ENCODE peak calls at places on chromosomes 3 and 15, in nine cellular contexts. Z is heart right ventricle; C is naive thymus-derived CD4-positive, alpha-beta T cell; L is gastrocnemius medialis; R is AG10803; A is astrocyte of the spinal cord; K is colonic mucosa; S is tibial artery; E is PC-9. P is an unnamed sample.

GRCh38 chr15:70126382-70126781 is 28.7 kb upstream of the TLE3 start:
- DNase-seq in L (no peak), C (no peak), E (no peak), A (no peak), Z (no peak), K (no peak), R (no peak), S (no peak), P (no peak)

GRCh38 chr3:188890572-188891270 is 281.1 kb upstream of the TPRG1 start:
- DNase-seq in E (no peak), R (peak; percentile 69), C (no peak), A (peak; percentile 79), L (no peak), Z (no peak), S (no peak), K (no peak), P (peak; percentile 43)

GRCh38 chr3:112640333-112640863 is 545 bp downstream of the CCDC80 start:
- DNase-seq in C (no peak), E (peak; percentile 89), L (no peak), S (no peak), R (peak; percentile 93), Z (no peak), A (peak; percentile 81), K (no peak), P (peak; percentile 86)

GRCh38 chr3:186427627-186428026 is 65.6 kb upstream of the DGKG start:
- DNase-seq in S (no peak), A (peak; percentile 30), E (no peak), C (no peak), R (no peak), L (no peak), Z (peak; percentile 50), K (no peak), P (no peak)

GRCh38 chr15:27679203-27679602 is 419.9 kb downstream of the OCA2 start:
- DNase-seq in C (no peak), E (no peak), K (no peak), L (no peak), S (no peak), A (no peak), R (no peak), Z (no peak), P (no peak)

GRCh38 chr3:55824406-55824805 is 337.3 kb upstream of the WNT5A start:
- DNase-seq in K (no peak), R (no peak), Z (no peak), A (no peak), C (no peak), E (no peak), S (no peak), L (no peak), P (no peak)

GRCh38 chr3:62665627-62666433 is 209.4 kb downstream of the CADPS start:
- DNase-seq in K (peak; percentile 82), Z (peak; percentile 64), E (no peak), S (peak; percentile 71), R (peak; percentile 54), A (peak; percentile 62), C (no peak), L (peak; percentile 36), P (peak; percentile 32)

GRCh38 chr3:133367956-133368355 is 31.9 kb upstream of the BFSP2 start:
- DNase-seq in C (no peak), A (no peak), S (no peak), E (no peak), L (no peak), K (no peak), R (no peak), Z (no peak), P (no peak)

GRCh38 chr3:178982138-178982537 is 89.5 kb downstream of the ZMAT3 start:
- DNase-seq in R (no peak), E (no peak), K (no peak), S (no peak), L (no peak), A (peak; percentile 25), C (no peak), Z (no peak), P (peak; percentile 37)

GRCh38 chr15:57667171-57667924 is 39.2 kb upstream of the POLR2M start:
- DNase-seq in R (peak; percentile 81), C (no peak), S (no peak), K (peak; percentile 44), A (peak; percentile 70), Z (no peak), E (no peak), L (no peak), P (peak; percentile 79)

GRCh38 chr3:128167973-128168674 is 14.8 kb downstream of the EEFSEC start:
- DNase-seq in R (peak; percentile 18), L (peak; percentile 24), S (no peak), C (no peak), K (no peak), A (peak; percentile 18), Z (peak; percentile 32), E (no peak), P (no peak)

GRCh38 chr3:110755345-110755744 is 316.3 kb upstream of the NECTIN3 start:
- DNase-seq in S (no peak), A (no peak), C (no peak), Z (no peak), L (no peak), K (no peak), E (no peak), R (no peak), P (no peak)
- H3K4me3 ChIP-seq in S (no peak overlapping the region), A (no peak overlapping the region), C (no peak overlapping the region), Z (no peak overlapping the region), L (no peak overlapping the region), K (no peak overlapping the region), E (no peak overlapping the region), R (no peak overlapping the region), P (no peak overlapping the region)

GRCh38 chr15:74201656-74202420 is 749 bp downstream of the STRA6 start:
- DNase-seq in Z (no peak), L (no peak), A (peak; percentile 94), C (no peak), K (no peak), R (no peak), S (no peak), E (peak; percentile 76), P (peak; percentile 56)
- H3K4me3 ChIP-seq in Z (no peak overlapping the region), L (no peak overlapping the region), A (peak overlapping the region; percentile 33), C (no peak overlapping the region), K (no peak overlapping the region), R (no peak overlapping the region), S (no peak overlapping the region), E (peak overlapping the region; percentile 73), P (no peak overlapping the region)

GRCh38 chr3:156551746-156552145 is 3.2 kb downstream of the SSR3 start:
- DNase-seq in C (no peak), L (no peak), K (no peak), R (peak; percentile 91), S (no peak), A (peak; percentile 77), E (peak; percentile 42), Z (no peak), P (peak; percentile 83)

GRCh38 chr3:156548041-156548687 is 6.8 kb downstream of the SSR3 start:
- DNase-seq in Z (no peak), A (no peak), K (no peak), S (no peak), C (no peak), E (peak; percentile 19), L (no peak), R (peak; percentile 44), P (peak; percentile 25)

GRCh38 chr3:156551261-156551660 is 3.7 kb downstream of the SSR3 start:
- DNase-seq in R (peak; percentile 73), E (no peak), C (no peak), Z (no peak), S (no peak), A (peak; percentile 39), K (no peak), L (no peak), P (peak; percentile 53)

GRCh38 chr3:156543043-156543555 is 11.8 kb downstream of the SSR3 start:
- DNase-seq in R (no peak), E (peak; percentile 18), Z (no peak), S (no peak), A (no peak), C (no peak), L (no peak), K (no peak), P (no peak)

DNA sequence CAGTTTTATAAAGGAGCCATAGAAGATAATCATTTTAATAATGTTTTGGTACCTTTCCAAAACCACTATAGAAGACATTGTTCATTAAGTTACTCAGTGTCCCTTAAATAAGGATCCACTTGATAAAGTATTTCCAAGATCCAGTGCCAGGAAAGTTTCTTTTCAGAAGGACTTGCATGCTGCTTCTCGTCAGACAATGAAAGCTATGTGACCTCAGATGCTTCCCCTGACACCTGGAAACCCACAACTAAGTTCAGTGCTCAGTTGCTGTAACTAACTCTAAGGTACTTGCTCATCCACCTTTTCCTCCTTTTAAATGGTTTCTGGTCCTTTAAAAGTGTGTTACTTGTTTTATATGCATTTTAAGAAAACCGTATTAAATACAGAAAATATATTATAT is 7.3 kb downstream of the SSR3 start:
- DNase-seq in K (no peak), S (no peak), L (no peak), A (peak; percentile 50), Z (no peak), R (peak; percentile 41), C (no peak), E (peak; percentile 21), P (peak; percentile 54)
- H3K4me3 ChIP-seq in K (no peak overlapping the region), S (no peak overlapping the region), L (no peak overlapping the region), A (no peak overlapping the region), Z (no peak overlapping the region), R (no peak overlapping the region), C (no peak overlapping the region), E (no peak overlapping the region), P (no peak overlapping the region)

GRCh38 chr15:81292516-81293001 is 31.4 kb downstream of the STARD5 start:
- DNase-seq in L (no peak), A (no peak), S (peak; percentile 62), K (no peak), Z (no peak), R (no peak), E (no peak), C (no peak), P (no peak)

GRCh38 chr15:81289910-81290309 is 34.0 kb downstream of the STARD5 start:
- DNase-seq in S (no peak), C (no peak), A (no peak), E (no peak), K (no peak), Z (no peak), L (no peak), R (no peak), P (peak; percentile 19)

GRCh38 chr15:81293728-81294500 is 30.0 kb downstream of the STARD5 start:
- DNase-seq in C (peak; percentile 89), S (peak; percentile 58), K (no peak), A (no peak), E (no peak), R (no peak), L (no peak), Z (no peak), P (no peak)

GRCh38 chr15:81294501-81294850 is 29.5 kb downstream of the STARD5 start:
- DNase-seq in L (no peak), C (no peak), E (no peak), R (no peak), Z (no peak), A (no peak), S (peak; percentile 55), K (no peak), P (no peak)

GRCh38 chr15:81291916-81292424 is 32.0 kb downstream of the STARD5 start:
- DNase-seq in E (no peak), S (peak; percentile 41), L (no peak), R (no peak), C (no peak), Z (no peak), A (no peak), K (no peak), P (no peak)
- H3K4me3 ChIP-seq in E (no peak overlapping the region), S (no peak overlapping the region), L (no peak overlapping the region), R (no peak overlapping the region), C (peak overlapping the region; percentile 74), Z (no peak overlapping the region), A (no peak overlapping the region), K (no peak overlapping the region), P (no peak overlapping the region)